ENCODE peak calls at places on chromosome 22, in ten cellular contexts. Q is PC-3; U is HFFc6; G is esophagus squamous epithelium; R is NCI-H2081; Z is CD4-positive, alpha-beta memory T cell; K is NCI-H2029 treated with DMSO at 0.1 percent for 48 hours; C is EL; Y is cardiac septum; O is ELR. J is an unnamed sample.

GRCh38 chr22:48520888-48521600 is 1306.6 kb downstream of the BRD1 start:
- DNase-seq in R (no peak), K (no peak), Q (no peak), U (no peak), G (no peak), Z (no peak), C (no peak), Y (no peak), O (no peak), J (no peak)

GRCh38 chr22:35894464-35894878 is 134.2 kb downstream of the RBFOX2 start:
- DNase-seq in Z (no peak), Q (no peak), R (no peak), G (no peak), C (no peak), U (no peak), Y (no peak), K (no peak), O (no peak), J (no peak)

GRCh38 chr22:41976070-41976901 is 7.0 kb downstream of the SEPTIN3 start:
- DNase-seq in K (no peak), R (peak; percentile 51), Z (peak; percentile 44), C (no peak), U (no peak), Q (no peak), Y (no peak), G (no peak), O (no peak), J (peak; percentile 59)

GRCh38 chr22:24190159-24190540 is 8.9 kb downstream of the SUSD2 start:
- DNase-seq in Z (no peak), O (no peak), Q (no peak), C (no peak), R (no peak), K (no peak), U (no peak), G (no peak), Y (no peak), J (no peak)

GRCh38 chr22:47591016-47591415 is 828.6 kb downstream of the TBC1D22A start:
- DNase-seq in K (no peak), Y (peak; percentile 39), G (no peak), Q (no peak), C (no peak), R (no peak), U (no peak), O (no peak), Z (no peak), J (no peak)

GRCh38 chr22:41523464-41524221 is 20.6 kb downstream of the POLR3H start:
- DNase-seq in Z (no peak), O (peak; percentile 68), C (peak; percentile 67), Q (no peak), G (no peak), R (no peak), K (no peak), Y (no peak), U (peak; percentile 51), J (no peak)

GRCh38 chr22:26848244-26848920 is 191.0 kb downstream of the MIAT start:
- DNase-seq in G (no peak), U (no peak), Y (no peak), O (no peak), C (peak; percentile 19), R (no peak), Q (no peak), K (no peak), Z (no peak), J (no peak)

GRCh38 chr22:22478450-22478849 is 30.1 kb downstream of the ZNF280B start:
- DNase-seq in C (no peak), Q (no peak), Z (no peak), R (no peak), G (no peak), K (no peak), Y (no peak), U (no peak), O (no peak), J (no peak)

GRCh38 chr22:36814796-36815195 is 2.0 kb downstream of the PVALB start:
- DNase-seq in Z (no peak), C (no peak), K (no peak), U (no peak), R (no peak), O (no peak), Y (no peak), G (no peak), Q (no peak), J (no peak)

GRCh38 chr22:21051145-21051835 is 5.5 kb downstream of the LRRC74B start:
- DNase-seq in Y (no peak), U (no peak), O (no peak), R (no peak), Q (no peak), Z (no peak), C (no peak), K (no peak), G (no peak), J (no peak)

GRCh38 chr22:25696763-25697710 is 45.0 kb upstream of the MYO18B start:
- DNase-seq in R (no peak), U (no peak), Q (no peak), Y (no peak), C (no peak), K (no peak), O (no peak), Z (no peak), G (no peak), J (no peak)

GRCh38 chr22:45890351-45890635 is 86.7 kb downstream of the WNT7B start:
- DNase-seq in Z (no peak), R (no peak), C (no peak), U (no peak), O (no peak), Q (no peak), G (no peak), Y (no peak), K (no peak), J (no peak)

GRCh38 chr22:49880281-49880680 is 26.6 kb downstream of the ZBED4 start:
- DNase-seq in K (no peak), Z (no peak), C (no peak), G (no peak), Q (no peak), Y (peak; percentile 68), O (no peak), U (no peak), R (no peak), J (no peak)

GRCh38 chr22:37850801-37851200 is 1.6 kb downstream of the EIF3L start:
- DNase-seq in O (no peak), U (no peak), Z (no peak), C (no peak), G (no peak), K (no peak), Y (no peak), Q (no peak), R (no peak), J (no peak)

GRCh38 chr22:39748877-39749276 is 144.7 kb downstream of the ENTHD1 start:
- DNase-seq in O (peak; percentile 81), K (peak; percentile 50), R (peak; percentile 65), Z (no peak), G (no peak), Q (peak; percentile 48), U (peak; percentile 48), Y (no peak), C (peak; percentile 30), J (no peak)

GRCh38 chr22:17570851-17571631 is 7.7 kb downstream of the SLC25A18 start:
- DNase-seq in C (peak; percentile 88), Z (no peak), K (no peak), Q (no peak), Y (no peak), R (no peak), O (peak; percentile 76), U (peak; percentile 92), G (no peak), J (peak; percentile 58)

GRCh38 chr22:32327066-32327465 is 30.6 kb upstream of the RFPL3 start:
- DNase-seq in Y (no peak), R (no peak), C (peak; percentile 13), G (no peak), Z (no peak), O (peak; percentile 11), Q (peak; percentile 14), U (no peak), K (no peak), J (no peak)

GRCh38 chr22:17952273-17952801 is 72.0 kb downstream of the MICAL3 start:
- DNase-seq in C (no peak), Y (no peak), Q (peak; percentile 7), G (no peak), R (no peak), U (no peak), O (no peak), K (no peak), Z (no peak), J (no peak)

GRCh38 chr22:25153961-25154685 is 45.5 kb upstream of the CRYBB3 start:
- DNase-seq in Q (peak; percentile 69), G (no peak), K (peak; percentile 29), Y (no peak), Z (no peak), O (no peak), R (no peak), U (peak; percentile 11), C (peak; percentile 6), J (no peak)

GRCh38 chr22:40898850-40899357 is 37.0 kb upstream of the DNAJB7 start:
- DNase-seq in C (peak; percentile 70), Z (peak; percentile 48), Q (peak; percentile 65), O (peak; percentile 78), Y (no peak), G (no peak), U (peak; percentile 66), R (peak; percentile 51), K (no peak), J (no peak)

GRCh38 chr22:43635101-43635500 is 177.0 kb downstream of the EFCAB6 start:
- DNase-seq in U (no peak), Z (no peak), G (no peak), R (no peak), Q (no peak), O (no peak), Y (no peak), C (no peak), K (no peak), J (no peak)

GRCh38 chr22:36833073-36833472 is 16.2 kb upstream of the PVALB start:
- DNase-seq in R (no peak), U (no peak), Q (no peak), C (no peak), G (no peak), O (no peak), Y (no peak), Z (no peak), K (no peak), J (no peak)

GRCh38 chr22:50306753-50307749 is at the start of gene PLXNB2:
- DNase-seq in O (peak; percentile 78), Q (peak; percentile 72), G (no peak), Z (peak; percentile 10), Y (peak; percentile 88), C (peak; percentile 80), R (peak; percentile 80), K (peak; percentile 7), U (peak; percentile 54), J (peak; percentile 64)

GRCh38 chr22:49301398-49302149 is 526.1 kb downstream of the BRD1 start:
- DNase-seq in K (no peak), U (no peak), Z (no peak), G (no peak), O (no peak), C (no peak), Q (no peak), R (no peak), Y (peak; percentile 67), J (no peak)

GRCh38 chr22:48641906-48642475 is 1185.7 kb downstream of the BRD1 start:
- DNase-seq in Z (no peak), R (no peak), O (no peak), G (no peak), U (no peak), C (no peak), Y (no peak), Q (no peak), K (no peak), J (no peak)

GRCh38 chr22:22380098-22381030 is 128.2 kb downstream of the ZNF280B start:
- DNase-seq in Y (no peak), K (no peak), O (peak; percentile 17), Z (no peak), G (no peak), Q (peak; percentile 10), R (peak; percentile 23), U (no peak), C (no peak), J (no peak)

GRCh38 chr22:17368144-17368726 is 1.0 kb upstream of the CECR2 start:
- DNase-seq in O (no peak), Z (no peak), Y (no peak), R (no peak), C (no peak), K (no peak), U (no peak), G (no peak), Q (no peak), J (no peak)

GRCh38 chr22:38820021-38820420 is 23.8 kb downstream of the NPTXR start:
- DNase-seq in U (no peak), Y (no peak), Q (no peak), Z (no peak), G (no peak), K (no peak), C (no peak), O (no peak), R (no peak), J (no peak)